ENCODE peak calls at places on chromosomes 13 and 19, in four cellular contexts. P, V, T and C are unnamed samples.

GRCh38 chr19:35555301-35556005 is 8.0 kb downstream of the ATP4A start:
- DNase-seq in P (peak; percentile 67), T (no peak), V (peak; percentile 22), C (no peak)

GRCh38 chr19:38679839-38680238 is 32.4 kb downstream of the ACTN4 start:
- DNase-seq in V (peak; percentile 67), T (no peak), P (no peak), C (no peak)

GRCh38 chr13:29918845-29919244 is 68.4 kb upstream of the UBL3 start:
- DNase-seq in T (no peak), V (peak; percentile 95), P (no peak), C (no peak)

GRCh38 chr19:17340302-17340870 is 3.0 kb downstream of the GTPBP3 start:
- DNase-seq in T (no peak), V (no peak), P (no peak), C (no peak)

GRCh38 chr13:60356970-60357369 is 40.0 kb upstream of the TDRD3 start:
- DNase-seq in P (no peak), T (no peak), V (no peak), C (no peak)

GRCh38 chr19:39237200-39238184 is 7.3 kb downstream of the IFNL3 start:
- DNase-seq in V (no peak), P (peak; percentile 49), T (no peak), C (peak; percentile 45)

GRCh38 chr19:43711751-43712355 is 4.0 kb upstream of the IRGC start:
- DNase-seq in V (no peak), T (no peak), P (no peak), C (no peak)

GRCh38 chr13:44470623-44471562 is 97.3 kb downstream of the SERP2 start:
- DNase-seq in T (peak; percentile 42), P (no peak), V (peak; percentile 27), C (no peak)

GRCh38 chr13:98374750-98375149 is 197.7 kb upstream of the RNF113B start:
- DNase-seq in P (no peak), T (no peak), V (no peak), C (no peak)

GRCh38 chr13:114285166-114285808 is 3.9 kb downstream of the UPF3A start:
- DNase-seq in V (peak; percentile 51), P (peak; percentile 38), T (no peak), C (no peak)

GRCh38 chr13:75635101-75635620 is 969 bp upstream of the LMO7 start:
- DNase-seq in P (no peak), V (peak; percentile 39), T (no peak), C (no peak)

GRCh38 chr13:110126391-110126961 is 180.5 kb downstream of the COL4A1 start:
- DNase-seq in T (peak; percentile 82), V (peak; percentile 99), P (peak; percentile 84), C (no peak)

GRCh38 chr13:37194428-37194861 is 89.0 kb upstream of the CSNK1A1L start:
- DNase-seq in V (peak; percentile 92), T (peak; percentile 76), P (no peak), C (no peak)

GRCh38 chr19:51986309-51987291 is at the start of gene ZNF350:
- DNase-seq in T (peak; percentile 94), P (peak; percentile 75), V (peak; percentile 98), C (peak; percentile 84)

GRCh38 chr19:7199613-7200533 is 94.3 kb downstream of the INSR start:
- DNase-seq in P (peak; percentile 55), V (no peak), T (no peak), C (no peak)

GRCh38 chr19:3604987-3605343 is 1.7 kb downstream of the TBXA2R start:
- DNase-seq in V (no peak), P (no peak), T (no peak), C (peak; percentile 11)

GRCh38 chr13:101211261-101211660 is 205.0 kb downstream of the NALCN start:
- DNase-seq in V (peak; percentile 59), P (peak; percentile 22), T (peak; percentile 83), C (no peak)

GRCh38 chr19:47094557-47095517 is 18.7 kb downstream of the ZC3H4 start:
- DNase-seq in V (peak; percentile 45), P (no peak), T (no peak), C (no peak)

GRCh38 chr13:100029930-100030329 is 48.3 kb downstream of the ZIC2 start:
- DNase-seq in V (no peak), P (no peak), T (no peak), C (no peak)

GRCh38 chr19:1221141-1221903 is 15.7 kb downstream of the STK11 start:
- DNase-seq in T (peak; percentile 49), P (no peak), V (peak; percentile 40), C (no peak)

GRCh38 chr13:24087611-24088235 is 72.8 kb upstream of the SPATA13 start:
- DNase-seq in T (no peak), P (no peak), V (no peak), C (no peak)

GRCh38 chr13:51221108-51221507 is 1.1 kb upstream of the FAM124A start:
- DNase-seq in P (no peak), V (no peak), T (no peak), C (no peak)

GRCh38 chr13:27662738-27663470 is 41.2 kb downstream of the POLR1D start:
- DNase-seq in V (no peak), P (no peak), T (no peak), C (no peak)

GRCh38 chr13:46598140-46598819 is 45.3 kb downstream of the LRCH1 start:
- DNase-seq in P (no peak), T (peak; percentile 44), V (no peak), C (no peak)

GRCh38 chr19:48495391-48495790 is 16.2 kb downstream of the LMTK3 start:
- DNase-seq in P (no peak), T (no peak), V (no peak), C (no peak)

GRCh38 chr19:48595171-48595570 is 11.4 kb upstream of the SPACA4 start:
- DNase-seq in T (no peak), V (no peak), P (no peak), C (no peak)

GRCh38 chr19:2423913-2424685 is 3.3 kb downstream of the TIMM13 start:
- DNase-seq in P (no peak), V (no peak), T (no peak), C (no peak)

GRCh38 chr13:25874907-25875306 is 176.9 kb downstream of the SHISA2 start:
- DNase-seq in T (no peak), P (no peak), V (no peak), C (no peak)

GRCh38 chr13:39282400-39282972 is 244.2 kb downstream of the NHLRC3 start:
- DNase-seq in P (no peak), V (no peak), T (no peak), C (peak; percentile 21)

GRCh38 chr13:60540276-60540675 is 143.3 kb downstream of the TDRD3 start:
- DNase-seq in P (no peak), T (no peak), V (no peak), C (no peak)

GRCh38 chr13:29362849-29363604 is 232.5 kb downstream of the SLC7A1 start:
- DNase-seq in P (peak; percentile 26), T (peak; percentile 11), V (peak; percentile 30), C (peak; percentile 13)

GRCh38 chr19:7408251-7408650 is 59.5 kb downstream of the ARHGEF18 start:
- DNase-seq in P (no peak), V (no peak), T (no peak), C (no peak)

GRCh38 chr19:5790573-5791520 is at the start of gene DUS3L:
- DNase-seq in V (peak; percentile 98), T (peak; percentile 98), P (peak; percentile 100), C (peak; percentile 98)

GRCh38 chr13:83568019-83568418 is 314.3 kb downstream of the SLITRK1 start:
- DNase-seq in P (no peak), V (no peak), T (no peak), C (no peak)

GRCh38 chr13:104868806-104869205 is 1666.7 kb downstream of the EFNB2 start:
- DNase-seq in P (no peak), T (no peak), V (no peak), C (no peak)

GRCh38 chr19:17209126-17210036 is 5.8 kb upstream of the USE1 start:
- DNase-seq in V (peak; percentile 36), T (no peak), P (peak; percentile 67), C (no peak)

GRCh38 chr13:51519839-51520238 is 64.4 kb upstream of the WDFY2 start:
- DNase-seq in T (no peak), V (peak; percentile 39), P (no peak), C (no peak)